ENCODE peak calls at places on chromosome 19, in seven cellular contexts. One of them, this sample, is unnamed.

GRCh38 chr19:29881386-29881785 is 60.7 kb upstream of the URI1 start:
- DNase-seq in AG04449: no peak
- DNase-seq in cardiac fibroblast: no peak
- DNase-seq in fibroblast of villous mesenchyme: no peak
- DNase-seq in ovary: no peak
- DNase-seq in fibroblast of mammary gland: peak
- DNase-seq in ascending aorta: no peak
- DNase-seq in this sample: no peak

GRCh38 chr19:49336482-49337266 is 1.5 kb downstream of the CD37 start:
- DNase-seq in cardiac fibroblast: no peak
- DNase-seq in ovary: no peak
- DNase-seq in fibroblast of mammary gland: no peak
- DNase-seq in AG04449: no peak
- DNase-seq in fibroblast of villous mesenchyme: no peak
- DNase-seq in ascending aorta: no peak
- DNase-seq in this sample: no peak

GRCh38 chr19:46206176-46206575 is 23.4 kb upstream of the IGFL1 start:
- DNase-seq in fibroblast of mammary gland: no peak
- DNase-seq in ascending aorta: no peak
- DNase-seq in cardiac fibroblast: no peak
- DNase-seq in AG04449: no peak
- DNase-seq in ovary: no peak
- DNase-seq in fibroblast of villous mesenchyme: no peak
- DNase-seq in this sample: peak

GRCh38 chr19:7421941-7422744 is 66.7 kb downstream of the PEX11G start:
- DNase-seq in fibroblast of mammary gland: no peak
- DNase-seq in cardiac fibroblast: no peak
- DNase-seq in ovary: no peak
- DNase-seq in fibroblast of villous mesenchyme: no peak
- DNase-seq in ascending aorta: no peak
- DNase-seq in AG04449: no peak
- DNase-seq in this sample: peak

GRCh38 chr19:16778796-16779411 is 50.3 kb upstream of the SIN3B start:
- DNase-seq in cardiac fibroblast: peak
- DNase-seq in ovary: peak
- DNase-seq in AG04449: no peak
- DNase-seq in fibroblast of mammary gland: peak
- DNase-seq in ascending aorta: no peak
- DNase-seq in fibroblast of villous mesenchyme: peak
- DNase-seq in this sample: peak

GRCh38 chr19:35088514-35088913 is 27.1 kb upstream of the FXYD3 start:
- DNase-seq in ovary: no peak
- DNase-seq in ascending aorta: no peak
- DNase-seq in fibroblast of villous mesenchyme: peak
- DNase-seq in AG04449: peak
- DNase-seq in cardiac fibroblast: peak
- DNase-seq in fibroblast of mammary gland: peak
- DNase-seq in this sample: peak

GRCh38 chr19:46602392-46603194 is 1.5 kb downstream of the CALM3 start:
- DNase-seq in cardiac fibroblast: no peak
- DNase-seq in AG04449: no peak
- DNase-seq in ovary: no peak
- DNase-seq in fibroblast of mammary gland: no peak
- DNase-seq in fibroblast of villous mesenchyme: no peak
- DNase-seq in ascending aorta: no peak
- DNase-seq in this sample: no peak

GRCh38 chr19:15418112-15418587 is 638 bp downstream of the AKAP8L start:
- DNase-seq in fibroblast of mammary gland: peak
- DNase-seq in fibroblast of villous mesenchyme: no peak
- DNase-seq in cardiac fibroblast: peak
- DNase-seq in AG04449: no peak
- DNase-seq in ascending aorta: no peak
- DNase-seq in ovary: no peak
- DNase-seq in this sample: peak

GRCh38 chr19:48249502-48250014 is 6.2 kb downstream of the CARD8 start:
- DNase-seq in cardiac fibroblast: peak
- DNase-seq in ovary: no peak
- DNase-seq in fibroblast of mammary gland: no peak
- DNase-seq in AG04449: no peak
- DNase-seq in fibroblast of villous mesenchyme: no peak
- DNase-seq in ascending aorta: no peak
- DNase-seq in this sample: no peak

GRCh38 chr19:41449079-41449864 is 6.3 kb downstream of the ERICH4 start:
- DNase-seq in fibroblast of villous mesenchyme: peak
- DNase-seq in AG04449: no peak
- DNase-seq in ovary: peak
- DNase-seq in cardiac fibroblast: peak
- DNase-seq in fibroblast of mammary gland: peak
- DNase-seq in ascending aorta: no peak
- DNase-seq in this sample: peak

GRCh38 chr19:46060012-46060411 is 19.2 kb upstream of the IGFL4 start:
- DNase-seq in cardiac fibroblast: no peak
- DNase-seq in AG04449: no peak
- DNase-seq in ovary: no peak
- DNase-seq in fibroblast of villous mesenchyme: no peak
- DNase-seq in fibroblast of mammary gland: no peak
- DNase-seq in ascending aorta: no peak
- DNase-seq in this sample: no peak

GRCh38 chr19:47891923-47892666 is 6.0 kb upstream of the SULT2A1 start:
- DNase-seq in fibroblast of mammary gland: no peak
- DNase-seq in fibroblast of villous mesenchyme: no peak
- DNase-seq in AG04449: no peak
- DNase-seq in ascending aorta: no peak
- DNase-seq in cardiac fibroblast: peak
- DNase-seq in ovary: no peak
- DNase-seq in this sample: no peak

GRCh38 chr19:7959209-7959608 is 15.7 kb upstream of the TIMM44 start:
- DNase-seq in fibroblast of villous mesenchyme: no peak
- DNase-seq in ascending aorta: no peak
- DNase-seq in fibroblast of mammary gland: no peak
- DNase-seq in cardiac fibroblast: no peak
- DNase-seq in ovary: no peak
- DNase-seq in AG04449: no peak
- DNase-seq in this sample: no peak

GRCh38 chr19:56350416-56351045 is 35.9 kb upstream of the ZSCAN5A start:
- DNase-seq in fibroblast of mammary gland: peak
- DNase-seq in ascending aorta: no peak
- DNase-seq in cardiac fibroblast: peak
- DNase-seq in fibroblast of villous mesenchyme: peak
- DNase-seq in ovary: no peak
- DNase-seq in AG04449: no peak
- DNase-seq in this sample: peak

GRCh38 chr19:54030895-54031586 is 32.7 kb downstream of the VSTM1 start:
- DNase-seq in AG04449: no peak
- DNase-seq in ovary: no peak
- DNase-seq in fibroblast of villous mesenchyme: peak
- DNase-seq in cardiac fibroblast: peak
- DNase-seq in fibroblast of mammary gland: peak
- DNase-seq in ascending aorta: no peak
- DNase-seq in this sample: peak

DNA sequence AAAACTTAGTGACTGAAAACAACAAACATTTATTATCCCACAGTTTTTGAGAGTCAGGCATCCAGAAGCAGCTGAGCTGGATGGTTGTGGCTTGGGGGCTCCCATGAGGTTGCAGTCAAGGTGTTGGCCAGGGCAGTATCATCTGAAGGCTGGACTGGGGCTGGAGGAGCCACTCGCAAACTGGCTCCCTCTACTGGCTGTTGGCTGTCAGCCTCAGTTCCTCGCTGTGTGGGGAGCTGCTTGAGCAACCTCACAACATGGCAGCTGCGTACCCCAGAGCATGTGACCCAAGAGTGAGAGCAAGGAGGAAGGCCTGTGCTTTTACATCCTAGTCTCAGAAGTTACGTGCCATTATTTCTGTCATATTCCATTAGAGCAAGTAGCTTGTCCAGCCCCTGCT is 9.7 kb downstream of the YJU2 start:
- DNase-seq in AG04449: no peak
- DNase-seq in ascending aorta: no peak
- DNase-seq in cardiac fibroblast: no peak
- DNase-seq in ovary: no peak
- DNase-seq in fibroblast of villous mesenchyme: no peak
- DNase-seq in fibroblast of mammary gland: peak
- DNase-seq in this sample: no peak
- TF ChIP-seq CTCF in AG04449: no peak
- TF ChIP-seq CTCF in ascending aorta: no peak
- TF ChIP-seq CTCF in cardiac fibroblast: peak
- TF ChIP-seq CTCF in ovary: no peak
- TF ChIP-seq CTCF in fibroblast of villous mesenchyme: no peak
- TF ChIP-seq CTCF in fibroblast of mammary gland: peak
- TF ChIP-seq CTCF in this sample: no peak

GRCh38 chr19:18996796-18997394 is 36.4 kb downstream of the SUGP2 start:
- DNase-seq in cardiac fibroblast: no peak
- DNase-seq in fibroblast of villous mesenchyme: no peak
- DNase-seq in ovary: no peak
- DNase-seq in fibroblast of mammary gland: no peak
- DNase-seq in AG04449: no peak
- DNase-seq in ascending aorta: no peak
- DNase-seq in this sample: no peak

GRCh38 chr19:18996351-18996750 is 37.0 kb downstream of the SUGP2 start:
- DNase-seq in AG04449: no peak
- DNase-seq in ovary: no peak
- DNase-seq in fibroblast of villous mesenchyme: no peak
- DNase-seq in cardiac fibroblast: no peak
- DNase-seq in ascending aorta: no peak
- DNase-seq in fibroblast of mammary gland: no peak
- DNase-seq in this sample: no peak

GRCh38 chr19:18999016-18999758 is 34.1 kb downstream of the SUGP2 start:
- DNase-seq in fibroblast of villous mesenchyme: peak
- DNase-seq in cardiac fibroblast: peak
- DNase-seq in AG04449: no peak
- DNase-seq in ovary: no peak
- DNase-seq in ascending aorta: no peak
- DNase-seq in fibroblast of mammary gland: peak
- DNase-seq in this sample: peak

GRCh38 chr19:18998276-18998675 is 35.0 kb downstream of the SUGP2 start:
- DNase-seq in ovary: no peak
- DNase-seq in cardiac fibroblast: no peak
- DNase-seq in ascending aorta: no peak
- DNase-seq in AG04449: no peak
- DNase-seq in fibroblast of mammary gland: no peak
- DNase-seq in fibroblast of villous mesenchyme: no peak
- DNase-seq in this sample: no peak

GRCh38 chr19:18999896-19000620 is 33.3 kb downstream of the SUGP2 start:
- DNase-seq in AG04449: no peak
- DNase-seq in ascending aorta: no peak
- DNase-seq in ovary: no peak
- DNase-seq in cardiac fibroblast: peak
- DNase-seq in fibroblast of mammary gland: peak
- DNase-seq in fibroblast of villous mesenchyme: peak
- DNase-seq in this sample: peak
- TF ChIP-seq CTCF in AG04449: peak
- TF ChIP-seq CTCF in ascending aorta: no peak
- TF ChIP-seq CTCF in ovary: no peak
- TF ChIP-seq CTCF in cardiac fibroblast: peak
- TF ChIP-seq CTCF in fibroblast of mammary gland: peak
- TF ChIP-seq CTCF in fibroblast of villous mesenchyme: peak
- TF ChIP-seq CTCF in this sample: no peak

GRCh38 chr19:43755256-43755801 is 567 bp upstream of the SMG9 start:
- DNase-seq in AG04449: no peak
- DNase-seq in ascending aorta: no peak
- DNase-seq in fibroblast of villous mesenchyme: peak
- DNase-seq in fibroblast of mammary gland: peak
- DNase-seq in cardiac fibroblast: peak
- DNase-seq in ovary: peak
- DNase-seq in this sample: peak

GRCh38 chr19:43763473-43763939 is 8.7 kb upstream of the SMG9 start:
- DNase-seq in ascending aorta: no peak
- DNase-seq in AG04449: no peak
- DNase-seq in ovary: no peak
- DNase-seq in fibroblast of mammary gland: peak
- DNase-seq in fibroblast of villous mesenchyme: no peak
- DNase-seq in cardiac fibroblast: peak
- DNase-seq in this sample: peak

GRCh38 chr19:43762814-43763213 is 8.1 kb upstream of the SMG9 start:
- DNase-seq in fibroblast of mammary gland: no peak
- DNase-seq in ascending aorta: no peak
- DNase-seq in cardiac fibroblast: no peak
- DNase-seq in fibroblast of villous mesenchyme: no peak
- DNase-seq in ovary: no peak
- DNase-seq in AG04449: no peak
- DNase-seq in this sample: no peak

GRCh38 chr19:43760941-43761340 is 6.2 kb upstream of the SMG9 start:
- DNase-seq in ascending aorta: no peak
- DNase-seq in fibroblast of villous mesenchyme: no peak
- DNase-seq in ovary: no peak
- DNase-seq in AG04449: no peak
- DNase-seq in fibroblast of mammary gland: no peak
- DNase-seq in cardiac fibroblast: no peak
- DNase-seq in this sample: no peak

GRCh38 chr19:43759515-43759914 is 4.8 kb upstream of the SMG9 start:
- DNase-seq in cardiac fibroblast: peak
- DNase-seq in fibroblast of villous mesenchyme: peak
- DNase-seq in fibroblast of mammary gland: peak
- DNase-seq in ascending aorta: no peak
- DNase-seq in AG04449: no peak
- DNase-seq in ovary: no peak
- DNase-seq in this sample: peak
- TF ChIP-seq CTCF in cardiac fibroblast: peak
- TF ChIP-seq CTCF in fibroblast of villous mesenchyme: peak
- TF ChIP-seq CTCF in fibroblast of mammary gland: peak
- TF ChIP-seq CTCF in ascending aorta: no peak
- TF ChIP-seq CTCF in AG04449: peak
- TF ChIP-seq CTCF in ovary: no peak
- TF ChIP-seq CTCF in this sample: peak

GRCh38 chr19:19300613-19301012 is 19.7 kb downstream of the SUGP1 start:
- DNase-seq in ovary: no peak
- DNase-seq in fibroblast of villous mesenchyme: no peak
- DNase-seq in cardiac fibroblast: no peak
- DNase-seq in fibroblast of mammary gland: no peak
- DNase-seq in ascending aorta: no peak
- DNase-seq in AG04449: no peak
- DNase-seq in this sample: no peak

GRCh38 chr19:19296953-19297689 is 23.2 kb downstream of the SUGP1 start:
- DNase-seq in ovary: no peak
- DNase-seq in ascending aorta: no peak
- DNase-seq in cardiac fibroblast: no peak
- DNase-seq in fibroblast of villous mesenchyme: no peak
- DNase-seq in AG04449: no peak
- DNase-seq in fibroblast of mammary gland: no peak
- DNase-seq in this sample: no peak

GRCh38 chr19:19292607-19293006 is 19.5 kb upstream of the TM6SF2 start:
- DNase-seq in cardiac fibroblast: no peak
- DNase-seq in fibroblast of mammary gland: no peak
- DNase-seq in ascending aorta: no peak
- DNase-seq in ovary: no peak
- DNase-seq in AG04449: no peak
- DNase-seq in fibroblast of villous mesenchyme: no peak
- DNase-seq in this sample: no peak

GRCh38 chr19:19294914-19295313 is 21.8 kb upstream of the TM6SF2 start:
- DNase-seq in fibroblast of mammary gland: no peak
- DNase-seq in cardiac fibroblast: no peak
- DNase-seq in AG04449: no peak
- DNase-seq in fibroblast of villous mesenchyme: peak
- DNase-seq in ascending aorta: no peak
- DNase-seq in ovary: no peak
- DNase-seq in this sample: no peak

DNA sequence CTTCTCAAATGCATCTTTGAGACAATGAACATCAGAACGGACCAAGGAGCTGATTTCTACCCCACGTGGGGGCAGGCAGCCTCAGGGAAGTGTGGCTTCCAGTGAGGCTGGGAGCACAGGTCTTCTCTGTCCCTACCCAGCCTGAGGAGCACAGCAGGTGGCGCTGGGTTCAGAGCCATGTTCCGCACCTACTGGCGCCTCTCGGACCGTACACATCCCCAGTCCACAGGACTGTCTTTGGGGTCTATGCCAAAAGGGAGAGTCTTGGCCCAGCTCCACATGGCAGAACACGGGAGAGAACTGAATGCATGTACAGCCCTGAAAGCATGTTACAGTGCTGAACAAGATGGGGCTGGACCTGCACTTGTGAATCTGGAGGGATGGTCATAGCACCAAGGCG is 22.6 kb downstream of the SUGP1 start:
- DNase-seq in AG04449: no peak
- DNase-seq in fibroblast of mammary gland: no peak
- DNase-seq in ascending aorta: no peak
- DNase-seq in fibroblast of villous mesenchyme: no peak
- DNase-seq in ovary: no peak
- DNase-seq in cardiac fibroblast: no peak
- DNase-seq in this sample: no peak
- TF ChIP-seq CTCF in AG04449: no peak
- TF ChIP-seq CTCF in fibroblast of mammary gland: no peak
- TF ChIP-seq CTCF in ascending aorta: no peak
- TF ChIP-seq CTCF in fibroblast of villous mesenchyme: no peak
- TF ChIP-seq CTCF in ovary: no peak
- TF ChIP-seq CTCF in cardiac fibroblast: no peak
- TF ChIP-seq CTCF in this sample: no peak

This sample was measured in MCF 10A.